ENCODE peak calls at places on chromosomes 12 and 14, in five cellular contexts. K, Y, L, T and F are unnamed samples.

GRCh38 chr14:102066041-102066451 is 20.8 kb downstream of the HSP90AA1 start:
- DNase-seq in K (no peak), Y (no peak), L (no peak), T (no peak), F (no peak)

GRCh38 chr14:75751291-75751690 is 90.2 kb downstream of the TTLL5 start:
- DNase-seq in K (no peak), Y (no peak), L (no peak), T (no peak), F (no peak)

GRCh38 chr12:6765048-6765633 is 1.0 kb upstream of the PTMS start:
- DNase-seq in K (peak; percentile 87), Y (no peak), L (no peak), T (no peak), F (no peak)

GRCh38 chr12:91126516-91126915 is 15.2 kb upstream of the LUM start:
- DNase-seq in K (no peak), Y (no peak), L (no peak), T (no peak), F (no peak)

GRCh38 chr12:106736051-106736957 is 38.2 kb upstream of the RIC8B start:
- DNase-seq in K (peak; percentile 65), Y (no peak), L (no peak), T (no peak), F (no peak)

GRCh38 chr14:61601923-61602732 is 93.2 kb upstream of the HIF1A start:
- DNase-seq in K (no peak), Y (no peak), L (no peak), T (no peak), F (no peak)

GRCh38 chr14:77409131-77409533 is 14.2 kb downstream of the NOXRED1 start:
- DNase-seq in K (peak; percentile 56), Y (no peak), L (no peak), T (peak; percentile 2), F (no peak)

GRCh38 chr14:96688629-96689028 is 108.6 kb upstream of the VRK1 start:
- DNase-seq in K (peak; percentile 32), Y (no peak), L (no peak), T (no peak), F (no peak)

GRCh38 chr14:94691658-94692029 is 78.3 kb downstream of the GSC start:
- DNase-seq in K (no peak), Y (no peak), L (no peak), T (peak; percentile 13), F (no peak)

GRCh38 chr12:4274396-4274959 is 916 bp downstream of the CCND2 start:
- DNase-seq in K (peak; percentile 15), Y (peak; percentile 55), L (no peak), T (no peak), F (no peak)